ENCODE peak calls at places on chromosome 6, in ten cellular contexts. K, A, J, L, Z, Q, U, P, D and G are unnamed samples.

GRCh38 chr6:69917834-69918233 is 51.5 kb downstream of the COL19A1 start:
- DNase-seq in Q (no peak), P (no peak), J (peak), Z (no peak), A (no peak), K (no peak), L (peak), D (peak), U (peak), G (peak)

GRCh38 chr6:98047881-98048280 is 764.9 kb upstream of the MMS22L start:
- DNase-seq in A (no peak), Z (no peak), U (no peak), Q (no peak), L (no peak), K (no peak), J (no peak), D (no peak), P (no peak), G (no peak)

GRCh38 chr6:20302702-20303251 is 90.5 kb upstream of the MBOAT1 start:
- DNase-seq in K (no peak), Z (no peak), Q (no peak), U (peak), D (peak), P (no peak), A (no peak), J (peak), L (no peak), G (no peak)

GRCh38 chr6:16514249-16514648 is 247.0 kb downstream of the ATXN1 start:
- DNase-seq in J (peak), U (peak), D (peak), A (no peak), K (no peak), Q (no peak), P (no peak), L (no peak), Z (no peak), G (no peak)

GRCh38 chr6:105178110-105178509 is 1.7 kb downstream of the POPDC3 start:
- DNase-seq in Q (no peak), J (peak), A (no peak), K (no peak), D (peak), P (no peak), Z (no peak), L (no peak), U (peak), G (no peak)

GRCh38 chr6:149482542-149483261 is 2.1 kb downstream of the ZC3H12D start:
- DNase-seq in D (no peak), J (no peak), L (no peak), P (no peak), Q (no peak), K (no peak), Z (peak), A (no peak), U (no peak), G (no peak)

GRCh38 chr6:11804135-11804534 is 25.5 kb upstream of the ADTRP start:
- DNase-seq in D (no peak), U (peak), Z (no peak), L (no peak), K (no peak), A (no peak), J (peak), Q (no peak), P (no peak), G (no peak)

GRCh38 chr6:163289445-163289844 is 125.1 kb upstream of the QKI start:
- DNase-seq in P (no peak), L (no peak), D (no peak), Z (no peak), U (no peak), Q (no peak), A (no peak), J (no peak), K (no peak), G (peak)

GRCh38 chr6:128710305-128710704 is 172.6 kb upstream of the LAMA2 start:
- DNase-seq in D (no peak), K (no peak), L (no peak), Z (no peak), Q (no peak), J (peak), U (no peak), P (no peak), A (no peak), G (no peak)

GRCh38 chr6:148760568-148761531 is 14.0 kb downstream of the UST start:
- DNase-seq in A (peak), L (no peak), Q (peak), D (peak), U (peak), P (no peak), K (peak), J (peak), Z (peak), G (peak)

GRCh38 chr6:143965503-143966171 is 42.4 kb downstream of the PLAGL1 start:
- DNase-seq in U (peak), L (no peak), J (peak), Z (no peak), P (no peak), K (no peak), A (no peak), Q (no peak), D (peak), G (no peak)

GRCh38 chr6:87706187-87706966 is 4.3 kb upstream of the AKIRIN2 start:
- DNase-seq in D (no peak), K (no peak), U (peak), Z (no peak), P (no peak), L (no peak), Q (no peak), A (no peak), J (peak), G (no peak)

GRCh38 chr6:10535198-10535597 is 14.0 kb downstream of the GCNT2 start:
- DNase-seq in U (no peak), J (no peak), K (no peak), Q (no peak), P (no peak), L (no peak), D (no peak), Z (peak), A (no peak), G (no peak)

GRCh38 chr6:38594008-38594665 is 45.6 kb downstream of the BTBD9 start:
- DNase-seq in J (no peak), D (no peak), L (no peak), A (no peak), K (no peak), Z (no peak), Q (no peak), P (no peak), U (no peak), G (no peak)

DNA sequence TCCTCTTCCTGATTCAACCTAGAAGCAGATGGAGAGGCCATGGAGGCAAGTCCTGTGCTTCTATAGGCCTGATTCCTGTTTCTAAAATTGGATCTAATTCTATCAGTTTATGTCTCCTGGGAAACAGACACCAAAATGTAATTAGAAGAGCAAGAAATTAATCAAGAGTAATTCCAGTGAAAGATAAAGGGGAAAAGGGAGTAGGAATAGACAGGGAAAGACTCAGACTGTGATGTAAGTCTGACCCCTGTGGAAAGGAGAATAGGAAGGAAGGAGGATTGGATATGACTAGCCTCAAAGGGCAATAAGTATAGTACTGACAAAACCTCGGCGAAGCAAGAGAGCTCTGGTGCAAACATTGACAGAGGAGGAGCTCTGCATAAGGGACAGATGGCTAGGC is 34.0 kb upstream of the FBXO30 start:
- DNase-seq in D (no peak), Q (no peak), L (no peak), Z (no peak), A (no peak), U (no peak), K (no peak), J (no peak), P (no peak), G (no peak)
- TF ChIP-seq CTCF in D (no peak), Q (no peak), L (no peak), Z (no peak), A (no peak), U (no peak), K (no peak), J (no peak), P (no peak), G (no peak)

DNA sequence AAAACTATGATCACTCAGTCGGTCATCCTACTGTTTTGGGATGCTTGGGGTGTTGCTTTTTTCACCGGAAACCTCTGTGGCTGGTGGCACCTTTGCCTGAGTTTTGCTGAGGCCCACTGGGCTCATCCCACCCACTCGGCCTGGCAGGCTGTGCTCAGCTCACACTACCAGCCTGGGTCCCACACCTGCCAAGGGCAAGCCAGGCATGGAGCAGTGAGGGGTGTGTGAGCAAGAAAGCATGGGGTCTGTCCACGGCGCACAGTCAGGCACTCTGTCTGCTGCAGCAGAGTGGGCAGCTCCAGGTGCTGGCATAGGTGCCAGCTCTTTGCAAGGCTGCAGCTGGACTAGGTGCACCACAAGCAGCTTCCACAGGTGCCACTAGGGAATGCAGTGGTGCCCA is 91.7 kb downstream of the TBXT start:
- DNase-seq in L (no peak), D (no peak), J (no peak), U (no peak), Z (no peak), Q (no peak), A (no peak), P (no peak), K (no peak), G (no peak)
- H3K27ac ChIP-seq in L (no peak), D (no peak), J (no peak), U (no peak), Z (no peak), Q (no peak), A (no peak), P (no peak), K (no peak), G (no peak)

DNA sequence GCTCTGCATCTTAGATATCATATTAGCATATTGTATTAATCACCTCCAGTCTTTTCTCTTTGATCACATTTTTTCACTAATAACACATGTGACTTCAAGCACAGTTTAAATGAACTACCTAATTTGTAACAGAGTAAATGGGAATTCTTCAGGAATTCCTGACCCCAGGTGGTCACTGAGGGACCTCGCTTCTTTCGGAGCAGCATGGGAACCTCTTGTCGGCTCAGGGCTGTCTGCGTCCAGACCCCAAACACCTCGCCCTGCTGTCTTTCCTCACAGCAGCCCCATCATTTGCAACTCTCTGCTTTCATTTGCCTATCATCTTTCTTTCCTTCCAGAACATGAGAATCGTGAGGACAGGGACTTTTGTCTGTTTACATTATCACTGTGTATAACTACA is 103.4 kb downstream of the DACT2 start:
- DNase-seq in U (no peak), A (no peak), L (no peak), J (no peak), K (no peak), Q (no peak), P (no peak), D (no peak), Z (no peak), G (no peak)
- H3K4me3 ChIP-seq in U (no peak), A (no peak), L (no peak), J (no peak), K (no peak), Q (no peak), P (no peak), D (no peak), Z (no peak), G (no peak)

GRCh38 chr6:141641951-141642350 is 490.8 kb upstream of the GJE1 start:
- DNase-seq in Q (no peak), Z (no peak), L (no peak), U (no peak), D (no peak), J (no peak), K (no peak), P (no peak), A (no peak), G (no peak)

GRCh38 chr6:141635621-141636020 is 497.1 kb upstream of the GJE1 start:
- DNase-seq in Q (no peak), L (no peak), A (no peak), U (no peak), D (no peak), P (no peak), Z (no peak), K (no peak), J (no peak), G (no peak)

DNA sequence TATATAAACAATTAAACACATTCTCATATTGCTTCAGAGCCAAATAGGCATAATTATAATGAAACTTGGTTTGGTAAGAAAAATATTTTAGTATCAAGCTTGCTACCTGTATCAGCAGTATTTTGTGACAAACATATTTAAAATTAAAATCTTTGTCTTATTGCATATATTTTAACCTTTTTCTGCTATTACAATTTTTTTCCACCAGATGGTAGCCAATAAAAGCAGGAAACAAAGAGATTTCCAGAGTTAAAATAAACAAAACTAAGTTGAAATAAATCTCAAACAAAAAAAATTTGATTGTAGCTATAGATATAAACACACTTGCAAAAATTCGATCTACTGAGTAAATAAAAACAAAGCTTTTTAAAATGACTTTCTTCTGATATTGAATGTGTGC is 491.3 kb upstream of the GJE1 start:
- DNase-seq in K (no peak), J (no peak), U (peak), L (no peak), A (no peak), Q (no peak), P (no peak), D (no peak), Z (no peak), G (no peak)
- TF ChIP-seq CTCF in K (no peak), J (peak), U (no peak), L (peak), A (no peak), Q (no peak), P (no peak), D (no peak), Z (no peak), G (no peak)

GRCh38 chr6:108947114-108947854 is 99.1 kb downstream of the ARMC2 start:
- DNase-seq in Z (no peak), L (no peak), A (peak), K (peak), P (peak), U (peak), D (peak), Q (no peak), J (peak), G (no peak)

GRCh38 chr6:108946695-108947094 is 98.5 kb downstream of the ARMC2 start:
- DNase-seq in L (no peak), Z (no peak), K (no peak), A (no peak), Q (peak), D (peak), U (no peak), J (peak), P (no peak), G (no peak)

GRCh38 chr6:108951351-108951953 is 103.2 kb downstream of the ARMC2 start:
- DNase-seq in L (no peak), P (no peak), D (no peak), K (no peak), A (no peak), U (peak), Z (no peak), J (peak), Q (no peak), G (no peak)

GRCh38 chr6:108945686-108946158 is 97.5 kb downstream of the ARMC2 start:
- DNase-seq in A (peak), J (no peak), Z (no peak), U (peak), L (no peak), K (peak), P (peak), Q (peak), D (peak), G (peak)

GRCh38 chr6:108948252-108948651 is 100.0 kb downstream of the ARMC2 start:
- DNase-seq in U (no peak), A (peak), K (peak), D (peak), Q (no peak), Z (no peak), J (no peak), P (peak), L (no peak), G (no peak)
- H3K27ac ChIP-seq in U (peak), A (no peak), K (peak), D (peak), Q (peak), Z (no peak), J (no peak), P (no peak), L (no peak), G (peak)

DNA sequence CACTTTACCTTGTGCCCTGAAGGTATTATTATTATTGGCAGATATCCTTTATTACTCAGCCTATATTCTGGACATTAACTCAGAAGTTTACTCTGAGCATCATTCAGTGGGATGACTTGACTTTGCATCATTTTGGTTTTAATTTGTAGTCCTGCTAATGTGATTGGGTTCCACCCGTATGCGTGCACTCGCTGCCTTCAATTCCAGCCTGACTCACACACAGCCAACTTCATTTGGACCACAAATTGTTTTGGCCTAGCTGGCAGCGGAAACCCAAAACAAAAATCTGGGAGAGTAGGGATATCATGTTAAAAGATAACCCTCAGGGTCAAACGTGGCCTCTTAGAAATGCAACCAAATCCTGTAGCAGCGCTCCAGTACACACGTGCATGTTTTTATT is 704.4 kb upstream of the SLC35B3 start:
- DNase-seq in A (no peak), J (peak), P (no peak), D (no peak), U (peak), L (no peak), K (no peak), Z (no peak), Q (no peak), G (no peak)
- H3K4me3 ChIP-seq in A (no peak), J (no peak), P (no peak), D (no peak), U (no peak), L (no peak), K (no peak), Z (no peak), Q (no peak), G (no peak)

GRCh38 chr6:27251672-27252251 is 4.3 kb downstream of the PRSS16 start:
- DNase-seq in D (peak), U (no peak), Z (peak), P (peak), A (peak), Q (peak), K (no peak), L (peak), J (peak), G (no peak)
- TF ChIP-seq CTCF in D (peak), U (no peak), Z (peak), P (peak), A (peak), Q (no peak), K (no peak), L (peak), J (peak), G (no peak)

GRCh38 chr6:395432-396125 is 4.0 kb downstream of the IRF4 start:
- DNase-seq in J (no peak), Q (no peak), L (no peak), K (no peak), Z (no peak), U (no peak), D (no peak), P (no peak), A (no peak), G (no peak)
- H3K27ac ChIP-seq in J (no peak), Q (no peak), L (no peak), K (no peak), Z (no peak), U (no peak), D (no peak), P (no peak), A (no peak), G (no peak)